ENCODE peak calls at places on chromosomes 5 and 9, in six cellular contexts. U is upper lobe of right lung, N is NB4, B is dorsolateral prefrontal cortex, M is GM12865, Z is HCT116. X is an unnamed sample.

GRCh38 chr5:78537406-78537805 is 111.2 kb downstream of the LHFPL2 start:
- DNase-seq in U (no peak), M (no peak), Z (no peak), B (no peak), N (no peak), X (no peak)

GRCh38 chr9:95249986-95250385 is 67.5 kb downstream of the FANCC start:
- DNase-seq in M (no peak), B (no peak), N (no peak), U (no peak), Z (no peak), X (no peak)

GRCh38 chr9:123059472-123060220 is 26.2 kb downstream of the GPR21 start:
- DNase-seq in N (no peak), Z (no peak), U (no peak), M (no peak), B (no peak), X (no peak)

GRCh38 chr5:177476531-177477233 is 3.2 kb upstream of the DBN1 start:
- DNase-seq in U (peak; percentile 70), M (no peak), B (no peak), N (no peak), Z (no peak), X (no peak)

GRCh38 chr9:124840300-124840833 is 12.9 kb upstream of the WDR38 start:
- DNase-seq in M (no peak), B (no peak), Z (peak; percentile 36), N (no peak), U (no peak), X (no peak)

GRCh38 chr9:130932220-130933069 is 6.6 kb downstream of the FIBCD1 start:
- DNase-seq in Z (no peak), U (peak; percentile 67), B (no peak), N (peak; percentile 48), M (peak; percentile 16), X (no peak)

GRCh38 chr9:121055642-121056143 is 5.6 kb upstream of the C5 start:
- DNase-seq in B (no peak), M (peak; percentile 37), Z (no peak), N (peak; percentile 15), U (no peak), X (no peak)

GRCh38 chr5:162990063-162990462 is 447.3 kb upstream of the CCNG1 start:
- DNase-seq in N (no peak), M (no peak), Z (no peak), U (no peak), B (no peak), X (no peak)

GRCh38 chr5:87147441-87147840 is 120.2 kb upstream of the RASA1 start:
- DNase-seq in Z (no peak), U (no peak), M (no peak), B (no peak), N (no peak), X (no peak)

GRCh38 chr5:177433658-177434217 is 7.3 kb downstream of the GRK6 start:
- DNase-seq in M (no peak), U (no peak), N (peak; percentile 1), Z (no peak), B (no peak), X (no peak)

GRCh38 chr5:154287136-154287535 is 96.6 kb downstream of the GALNT10 start:
- DNase-seq in Z (no peak), M (no peak), N (no peak), U (peak; percentile 69), B (no peak), X (no peak)

GRCh38 chr5:68459093-68459492 is 243.5 kb downstream of the PIK3R1 start:
- DNase-seq in Z (no peak), N (no peak), M (no peak), B (no peak), U (no peak), X (no peak)

GRCh38 chr9:129109504-129109903 is 1.1 kb downstream of the CRAT start:
- DNase-seq in B (no peak), U (no peak), M (peak; percentile 29), N (peak; percentile 86), Z (no peak), X (no peak)

GRCh38 chr5:181224390-181225234 is 1.5 kb downstream of the TRIM41 start:
- DNase-seq in N (no peak), M (peak; percentile 68), U (no peak), B (no peak), Z (no peak), X (no peak)

GRCh38 chr9:34332370-34332964 is 3.1 kb downstream of the NUDT2 start:
- DNase-seq in Z (peak; percentile 28), N (peak; percentile 72), B (no peak), M (peak; percentile 39), U (no peak), X (no peak)

GRCh38 chr9:130994546-130995398 is 14.2 kb upstream of the LAMC3 start:
- DNase-seq in U (no peak), M (no peak), B (no peak), N (no peak), Z (no peak), X (no peak)

GRCh38 chr5:57032151-57032551 is 80.2 kb upstream of the MIER3 start:
- DNase-seq in B (no peak), M (no peak), U (no peak), Z (peak; percentile 70), N (peak; percentile 12), X (no peak)

GRCh38 chr5:67998709-67999251 is 216.8 kb upstream of the PIK3R1 start:
- DNase-seq in Z (peak; percentile 64), U (peak; percentile 76), N (no peak), M (no peak), B (peak; percentile 47), X (peak; percentile 91)

GRCh38 chr5:149832636-149833035 is 102.5 kb downstream of the PPARGC1B start:
- DNase-seq in M (no peak), Z (no peak), N (no peak), U (no peak), B (no peak), X (no peak)

GRCh38 chr5:78591227-78591626 is 57.3 kb downstream of the LHFPL2 start:
- DNase-seq in Z (peak; percentile 36), M (no peak), U (no peak), B (no peak), N (peak; percentile 29), X (peak; percentile 17)

GRCh38 chr9:7246917-7247538 is 489.3 kb downstream of the KDM4C start:
- DNase-seq in U (no peak), N (peak; percentile 58), M (no peak), Z (no peak), B (no peak), X (no peak)

GRCh38 chr5:76412511-76412910 is 9.4 kb downstream of the IQGAP2 start:
- DNase-seq in Z (no peak), U (no peak), N (no peak), B (no peak), M (no peak), X (peak; percentile 96)

GRCh38 chr9:98807070-98807810 is at the start of gene GALNT12:
- DNase-seq in U (peak; percentile 78), N (peak; percentile 58), B (no peak), M (no peak), Z (no peak), X (peak; percentile 72)

DNA sequence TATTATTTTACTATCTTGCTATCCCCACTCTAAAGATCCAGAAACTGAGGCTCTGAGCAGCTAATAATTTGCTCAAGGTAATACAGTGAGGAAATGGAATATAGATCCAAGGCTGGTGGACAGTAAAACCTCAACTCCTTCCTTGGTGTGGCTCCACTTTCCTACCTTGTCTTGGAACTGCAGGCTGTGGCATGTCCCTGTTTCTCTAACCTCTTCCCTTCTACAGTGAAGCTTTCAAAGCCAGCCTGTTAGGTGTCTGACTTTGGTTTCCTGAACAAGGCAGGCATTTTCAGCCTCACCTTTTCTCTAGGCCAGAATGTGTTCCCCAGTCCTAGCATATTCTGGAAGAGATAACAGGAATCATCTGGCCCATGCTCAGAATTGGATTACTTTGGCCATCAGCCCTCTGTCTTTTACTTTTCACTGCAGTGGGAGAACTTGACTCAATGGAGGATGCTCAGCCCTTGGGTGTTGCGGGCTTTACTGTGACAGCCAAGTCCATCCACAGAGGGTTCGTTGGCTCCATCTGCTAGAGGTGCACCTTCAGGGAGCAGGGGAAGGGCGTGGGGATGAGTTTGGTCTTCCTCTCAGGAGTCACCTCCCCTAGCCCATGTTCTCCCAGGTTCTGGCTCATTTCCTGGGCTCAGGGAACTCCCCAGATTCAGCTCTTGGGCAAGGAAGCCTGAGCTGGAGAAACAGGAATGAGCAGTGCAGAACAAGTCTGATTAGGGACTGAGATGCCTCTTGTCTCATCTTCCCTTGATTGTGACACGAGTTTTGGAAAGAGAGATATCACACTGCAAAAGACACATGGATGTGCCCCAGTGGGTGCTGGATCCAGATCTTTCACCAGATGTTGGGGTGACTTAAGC is 1.1 kb downstream of the NIPAL4 start:
- DNase-seq in Z (no peak), M (no peak), N (no peak), B (no peak), U (no peak), X (no peak)
- H3K4me3 ChIP-seq in Z (no peak overlapping the region), M (no peak overlapping the region), N (no peak overlapping the region), B (peak overlapping the region; percentile 57), U (no peak overlapping the region), X (no peak overlapping the region)

GRCh38 chr5:136308396-136308795 is 56.9 kb downstream of the TRPC7 start:
- DNase-seq in Z (no peak), N (no peak), U (no peak), M (no peak), B (no peak), X (no peak)
- TF ChIP-seq CTCF in Z (no peak), N (no peak), U (no peak), M (no peak), B (no peak), X (peak; percentile 19)

GRCh38 chr9:5511476-5511875 is 1.1 kb downstream of the PDCD1LG2 start:
- DNase-seq in Z (no peak), U (no peak), M (no peak), B (no peak), N (no peak), X (no peak)
- H3K4me3 ChIP-seq in Z (no peak overlapping the region), U (peak overlapping the region; percentile 39), M (peak overlapping the region; percentile 69), B (no peak overlapping the region), N (no peak overlapping the region), X (no peak overlapping the region)

DNA sequence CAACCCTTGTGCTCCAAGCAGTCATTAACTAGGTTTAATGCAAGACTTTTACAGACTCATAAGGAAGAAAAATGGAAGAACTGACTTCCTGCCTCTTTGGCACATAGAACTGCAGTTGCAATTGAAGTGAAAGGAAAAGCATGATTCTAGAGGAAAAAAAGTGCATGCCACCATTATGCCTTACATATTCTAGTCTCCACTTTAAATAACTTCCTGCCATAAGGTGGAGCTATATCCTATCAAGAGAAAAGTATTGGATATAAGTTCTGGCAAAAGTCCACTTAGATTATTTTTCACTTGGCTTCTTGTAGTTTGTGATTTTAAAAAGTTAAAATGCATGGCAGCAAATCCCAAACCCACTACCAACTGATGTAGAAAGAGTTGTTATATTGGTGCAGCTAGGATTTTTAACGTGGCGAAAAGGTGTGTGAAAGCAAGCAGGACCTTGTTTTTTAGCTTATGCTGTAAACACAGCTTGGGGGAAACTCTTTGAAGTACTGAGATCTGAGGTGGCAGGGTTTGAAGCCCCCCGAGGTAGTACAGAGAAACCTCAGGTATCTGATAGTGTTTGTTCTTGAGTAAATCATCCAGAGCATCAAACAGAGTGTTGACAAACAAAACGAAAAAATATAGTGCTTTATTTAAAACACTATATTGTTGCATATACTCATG is 117.9 kb downstream of the ANXA1 start:
- DNase-seq in N (peak; percentile 9), Z (peak; percentile 6), M (peak; percentile 31), U (no peak), B (no peak), X (peak; percentile 23)
- TF ChIP-seq CTCF in N (no peak), Z (peak; percentile 30), M (no peak), U (no peak), B (peak; percentile 35), X (peak; percentile 64)

X was measured in LNCaP clone FGC.